ENCODE peak calls at places on chromosomes 16 and 17, in five cellular contexts. Y is K562, M is GM12878, S is HCT116, O is HepG2. A is an unnamed sample.

GRCh38 chr17:83062011-83062817 is 17.2 kb upstream of the METRNL start:
- DNase-seq in Y (no peak), M (no peak), S (no peak), O (no peak), A (peak)

GRCh38 chr17:38559025-38559879 is 46.5 kb downstream of the SRCIN1 start:
- DNase-seq in Y (peak), M (peak), S (peak), O (peak), A (peak)

GRCh38 chr17:74270333-74270732 is 3.7 kb upstream of the DNAI2 start:
- DNase-seq in Y (no peak), M (no peak), S (no peak), O (no peak), A (no peak)

GRCh38 chr17:42459256-42459982 is 741 bp downstream of the ATP6V0A1 start:
- DNase-seq in Y (peak), M (no peak), S (no peak), O (peak), A (no peak)

GRCh38 chr17:59160203-59161025 is 4.9 kb downstream of the PRR11 start:
- DNase-seq in Y (no peak), M (no peak), S (no peak), O (no peak), A (no peak)

GRCh38 chr17:37605813-37606505 is 3.3 kb downstream of the SYNRG start:
- DNase-seq in Y (no peak), M (no peak), S (no peak), O (no peak), A (no peak)

GRCh38 chr17:50950002-50950877 is 84.1 kb upstream of the TOB1 start:
- DNase-seq in Y (peak), M (no peak), S (peak), O (peak), A (peak)

GRCh38 chr17:1011760-1012735 is 15.1 kb downstream of the TIMM22 start:
- DNase-seq in Y (no peak), M (no peak), S (no peak), O (no peak), A (no peak)

GRCh38 chr16:52547001-52547833 is at the start of gene TOX3:
- DNase-seq in Y (no peak), M (no peak), S (no peak), O (no peak), A (no peak)

GRCh38 chr17:9274973-9275372 is 253.7 kb downstream of the NTN1 start:
- DNase-seq in Y (no peak), M (no peak), S (no peak), O (no peak), A (no peak)

GRCh38 chr16:81446318-81447275 is 2.0 kb downstream of the CMIP start:
- DNase-seq in Y (no peak), M (no peak), S (no peak), O (no peak), A (no peak)

GRCh38 chr16:2969545-2970521 is 685 bp downstream of the PAQR4 start:
- DNase-seq in Y (peak), M (no peak), S (no peak), O (peak), A (no peak)

GRCh38 chr16:81626181-81626674 is 152.9 kb upstream of the PLCG2 start:
- DNase-seq in Y (no peak), M (no peak), S (no peak), O (no peak), A (no peak)

GRCh38 chr17:44095388-44095646 is 24.8 kb downstream of the G6PC3 start:
- DNase-seq in Y (no peak), M (no peak), S (no peak), O (no peak), A (no peak)

GRCh38 chr17:78648293-78648692 is 71.1 kb upstream of the DNAH17 start:
- DNase-seq in Y (no peak), M (no peak), S (no peak), O (no peak), A (no peak)

GRCh38 chr16:53839150-53839549 is 135.2 kb downstream of the FTO start:
- DNase-seq in Y (no peak), M (no peak), S (no peak), O (no peak), A (no peak)

GRCh38 chr17:31525801-31526549 is 134.5 kb downstream of the RAB11FIP4 start:
- DNase-seq in Y (peak), M (no peak), S (no peak), O (peak), A (no peak)

GRCh38 chr17:43917348-43918025 is 10.2 kb upstream of the MPP2 start:
- DNase-seq in Y (peak), M (no peak), S (no peak), O (no peak), A (peak)

GRCh38 chr16:14475370-14476139 is 154.5 kb downstream of the PARN start:
- DNase-seq in Y (no peak), M (no peak), S (no peak), O (peak), A (no peak)

GRCh38 chr17:37671813-37672544 is 28.7 kb upstream of the DDX52 start:
- DNase-seq in Y (no peak), M (no peak), S (no peak), O (peak), A (no peak)

GRCh38 chr17:43979671-43980070 is 24.8 kb upstream of the NAGS start:
- DNase-seq in Y (no peak), M (no peak), S (no peak), O (no peak), A (no peak)

GRCh38 chr16:30369938-30370443 is 303 bp downstream of the TBC1D10B start:
- DNase-seq in Y (no peak), M (no peak), S (no peak), O (no peak), A (no peak)

GRCh38 chr17:888998-889401 is 90.6 kb downstream of the NXN start:
- DNase-seq in Y (no peak), M (peak), S (no peak), O (no peak), A (no peak)

GRCh38 chr16:73015612-73016487 is 32.1 kb downstream of the ZFHX3 start:
- DNase-seq in Y (no peak), M (peak), S (peak), O (peak), A (no peak)

GRCh38 chr17:74444406-74444805 is 12.5 kb downstream of the GPRC5C start:
- DNase-seq in Y (no peak), M (no peak), S (no peak), O (no peak), A (no peak)

GRCh38 chr16:1081734-1082265 is 9.3 kb downstream of the SSTR5 start:
- DNase-seq in Y (no peak), M (no peak), S (no peak), O (no peak), A (no peak)

GRCh38 chr16:67451704-67452435 is 20.9 kb downstream of the HSD11B2 start:
- DNase-seq in Y (no peak), M (no peak), S (no peak), O (no peak), A (no peak)

GRCh38 chr16:17835118-17835949 is 364.6 kb upstream of the XYLT1 start:
- DNase-seq in Y (no peak), M (no peak), S (no peak), O (no peak), A (no peak)

GRCh38 chr17:2853111-2853721 is 57.0 kb downstream of the RAP1GAP2 start:
- DNase-seq in Y (peak), M (no peak), S (no peak), O (no peak), A (peak)

GRCh38 chr16:86297391-86297790 is 212.9 kb upstream of the FOXF1 start:
- DNase-seq in Y (no peak), M (no peak), S (no peak), O (no peak), A (no peak)
- TF ChIP-seq SRF in Y (no peak), M (no peak), S (no peak), O (no peak), A (no peak)

DNA sequence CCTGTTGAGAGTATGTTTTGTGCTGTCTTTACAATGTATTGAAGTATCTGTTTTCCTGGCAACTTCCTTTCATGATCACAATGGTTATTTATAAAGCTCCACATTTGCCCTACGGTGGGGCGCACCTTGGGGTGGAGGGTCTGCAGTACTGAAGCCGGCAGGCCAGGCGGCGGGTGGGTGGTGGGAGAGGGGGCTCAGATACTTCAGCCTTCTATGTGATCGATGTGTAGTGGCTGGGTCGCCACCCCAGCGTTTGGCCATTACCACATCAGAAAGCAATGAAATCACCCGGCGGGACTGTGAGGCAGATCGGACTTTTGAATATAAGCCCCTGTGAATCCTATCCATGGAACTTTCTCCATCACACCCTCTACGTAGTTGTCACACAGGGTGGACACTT is 196.6 kb downstream of the FOXL1 start:
- DNase-seq in Y (no peak), M (no peak), S (no peak), O (no peak), A (no peak)
- TF ChIP-seq SRF in Y (no peak), M (no peak), S (no peak), O (no peak), A (no peak)

DNA sequence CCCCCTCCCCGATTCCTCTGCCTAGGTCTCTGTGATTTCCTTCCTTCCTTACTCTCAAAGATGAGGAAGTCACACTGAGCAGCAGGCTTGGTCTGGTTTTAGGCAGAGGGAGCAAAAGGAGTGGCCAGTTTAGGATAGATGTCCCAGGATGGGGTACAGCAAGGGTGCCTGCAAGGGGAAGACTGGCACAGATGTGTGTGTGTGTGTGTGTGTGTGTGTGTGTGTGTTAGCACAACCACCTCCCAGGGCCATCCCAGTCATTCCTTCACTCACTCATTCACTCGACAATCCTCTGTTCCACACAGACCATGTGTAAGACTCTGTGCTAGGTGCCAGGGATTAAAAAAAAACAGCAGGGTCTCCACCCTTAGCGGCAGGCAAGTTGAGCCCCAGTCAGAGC is 35.9 kb downstream of the TMEM132E start:
- DNase-seq in Y (no peak), M (no peak), S (no peak), O (no peak), A (no peak)
- TF ChIP-seq SRF in Y (no peak), M (no peak), S (no peak), O (no peak), A (no peak)

GRCh38 chr17:28842282-28843012 is at the start of gene FAM222B:
- DNase-seq in Y (peak), M (peak), S (peak), O (peak), A (peak)
- TF ChIP-seq SRF in Y (peak), M (no peak), S (no peak), O (no peak), A (no peak)

GRCh38 chr16:9124444-9124843 is 33.0 kb downstream of the HAPSTR1 start:
- DNase-seq in Y (no peak), M (no peak), S (no peak), O (no peak), A (no peak)

GRCh38 chr16:9123401-9123800 is 32.0 kb downstream of the HAPSTR1 start:
- DNase-seq in Y (no peak), M (no peak), S (no peak), O (no peak), A (peak)

GRCh38 chr16:9124908-9125584 is 33.6 kb downstream of the HAPSTR1 start:
- DNase-seq in Y (no peak), M (no peak), S (no peak), O (no peak), A (peak)

GRCh38 chr16:9122969-9123368 is 31.5 kb downstream of the HAPSTR1 start:
- DNase-seq in Y (no peak), M (no peak), S (no peak), O (no peak), A (no peak)

GRCh38 chr16:9123871-9124270 is 32.4 kb downstream of the HAPSTR1 start:
- DNase-seq in Y (no peak), M (no peak), S (peak), O (no peak), A (no peak)
- TF ChIP-seq SRF in Y (no peak), M (no peak), S (no peak), O (no peak), A (no peak)

GRCh38 chr16:89443727-89444084 is 46.7 kb downstream of the ANKRD11 start:
- DNase-seq in Y (no peak), M (no peak), S (no peak), O (no peak), A (no peak)

GRCh38 chr16:89444151-89444723 is 46.1 kb downstream of the ANKRD11 start:
- DNase-seq in Y (no peak), M (no peak), S (no peak), O (no peak), A (no peak)

GRCh38 chr16:89446136-89446974 is 44.0 kb downstream of the ANKRD11 start:
- DNase-seq in Y (no peak), M (no peak), S (no peak), O (no peak), A (no peak)

GRCh38 chr16:89446975-89447293 is 43.4 kb downstream of the ANKRD11 start:
- DNase-seq in Y (no peak), M (no peak), S (no peak), O (no peak), A (no peak)

GRCh38 chr16:89445166-89445565 is 45.2 kb downstream of the ANKRD11 start:
- DNase-seq in Y (no peak), M (no peak), S (no peak), O (no peak), A (no peak)
- TF ChIP-seq SRF in Y (no peak), M (no peak), S (no peak), O (no peak), A (no peak)

DNA sequence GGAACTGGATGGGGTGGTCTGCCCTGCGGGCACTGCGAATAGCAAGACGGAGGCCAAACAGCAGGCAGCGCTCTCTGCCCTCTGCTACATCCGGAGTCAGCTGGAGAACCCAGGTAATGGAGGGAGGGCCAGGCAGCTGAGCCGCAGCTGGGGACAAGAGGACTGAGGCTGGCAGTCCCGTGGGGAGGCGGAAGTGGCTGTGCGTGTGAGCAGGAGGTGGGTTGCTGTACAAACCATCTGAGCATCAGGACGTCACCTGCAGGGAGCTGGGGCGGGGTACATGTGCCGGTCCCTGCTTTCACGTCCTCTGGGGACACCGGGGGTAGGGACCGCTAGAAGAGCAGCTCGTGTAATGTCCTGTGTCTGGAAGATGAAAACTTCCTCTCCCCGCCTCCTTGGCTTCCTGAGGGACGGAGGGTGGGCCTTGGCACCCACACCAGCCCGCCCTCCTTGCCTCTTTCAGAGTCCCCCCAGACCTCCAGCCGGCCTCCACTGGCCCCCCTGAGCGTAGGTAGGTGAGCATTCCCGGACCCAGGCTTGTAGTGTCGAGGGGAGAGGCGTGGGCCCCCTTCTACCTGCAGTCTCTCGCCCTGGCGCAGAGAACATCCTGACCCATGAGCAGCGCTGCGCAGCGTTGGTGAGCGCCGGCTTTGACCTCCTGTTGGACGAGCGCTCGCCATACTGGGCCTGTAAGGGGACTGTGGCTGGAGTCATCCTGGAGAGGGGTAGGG is 3.7 kb downstream of the ADAD2 start:
- DNase-seq in Y (no peak), M (no peak), S (no peak), O (no peak), A (no peak)
- TF ChIP-seq SRF in Y (no peak), M (no peak), S (no peak), O (no peak), A (no peak)